ENCODE peak calls at places on chromosomes 5 and 9, in seven cellular contexts. G is heart left ventricle, M is uterus, H is endodermal cell, A is neural progenitor cell, W is astrocyte of the cerebellum, B is epithelial cell of esophagus. C is an unnamed sample.
A peak's percentile ranks its signal among the peaks of the same experiment; 100 is the strongest.

GRCh38 chr5:109347252-109347888 is 62.4 kb downstream of the PJA2 start:
- DNase-seq in M (no peak), B (no peak), W (no peak), A (no peak), H (no peak), G (no peak), C (no peak)

GRCh38 chr9:119284118-119284517 is 85.1 kb downstream of the BRINP1 start:
- DNase-seq in H (peak; percentile 82), M (no peak), A (peak; percentile 66), W (peak; percentile 16), G (no peak), B (no peak), C (peak; percentile 2)

GRCh38 chr5:181207214-181207959 is 2.4 kb upstream of the TRIM7 start:
- DNase-seq in G (peak; percentile 88), H (peak; percentile 94), M (peak; percentile 88), A (peak; percentile 73), B (peak; percentile 89), W (peak; percentile 76), C (peak; percentile 90)

GRCh38 chr5:150065346-150065745 is 21.0 kb downstream of the CSF1R start:
- DNase-seq in B (no peak), G (peak; percentile 78), A (no peak), M (no peak), H (peak; percentile 61), W (peak; percentile 18), C (no peak)

GRCh38 chr5:2750026-2750757 is 1.3 kb downstream of the IRX2 start:
- DNase-seq in W (no peak), A (peak; percentile 78), H (peak; percentile 64), M (no peak), G (no peak), B (peak; percentile 39), C (no peak)

GRCh38 chr9:83154821-83155220 is 91.9 kb upstream of the RASEF start:
- DNase-seq in A (no peak), G (no peak), M (no peak), W (peak; percentile 61), B (peak; percentile 86), H (no peak), C (peak; percentile 36)

GRCh38 chr5:62315376-62316049 is 9.5 kb downstream of the KIF2A start:
- DNase-seq in B (peak; percentile 19), A (no peak), G (no peak), W (no peak), M (no peak), H (no peak), C (no peak)

GRCh38 chr9:79974806-79975422 is 403.1 kb downstream of the TLE4 start:
- DNase-seq in G (no peak), B (no peak), W (no peak), A (peak; percentile 59), M (no peak), H (peak; percentile 67), C (no peak)

GRCh38 chr5:61229416-61229815 is 67.1 kb upstream of the SMIM15 start:
- DNase-seq in W (no peak), H (peak; percentile 53), M (no peak), G (no peak), B (no peak), A (no peak), C (peak; percentile 5)

GRCh38 chr9:17653947-17654346 is 75.1 kb downstream of the SH3GL2 start:
- DNase-seq in M (no peak), G (no peak), A (no peak), B (no peak), W (no peak), H (no peak), C (no peak)

DNA sequence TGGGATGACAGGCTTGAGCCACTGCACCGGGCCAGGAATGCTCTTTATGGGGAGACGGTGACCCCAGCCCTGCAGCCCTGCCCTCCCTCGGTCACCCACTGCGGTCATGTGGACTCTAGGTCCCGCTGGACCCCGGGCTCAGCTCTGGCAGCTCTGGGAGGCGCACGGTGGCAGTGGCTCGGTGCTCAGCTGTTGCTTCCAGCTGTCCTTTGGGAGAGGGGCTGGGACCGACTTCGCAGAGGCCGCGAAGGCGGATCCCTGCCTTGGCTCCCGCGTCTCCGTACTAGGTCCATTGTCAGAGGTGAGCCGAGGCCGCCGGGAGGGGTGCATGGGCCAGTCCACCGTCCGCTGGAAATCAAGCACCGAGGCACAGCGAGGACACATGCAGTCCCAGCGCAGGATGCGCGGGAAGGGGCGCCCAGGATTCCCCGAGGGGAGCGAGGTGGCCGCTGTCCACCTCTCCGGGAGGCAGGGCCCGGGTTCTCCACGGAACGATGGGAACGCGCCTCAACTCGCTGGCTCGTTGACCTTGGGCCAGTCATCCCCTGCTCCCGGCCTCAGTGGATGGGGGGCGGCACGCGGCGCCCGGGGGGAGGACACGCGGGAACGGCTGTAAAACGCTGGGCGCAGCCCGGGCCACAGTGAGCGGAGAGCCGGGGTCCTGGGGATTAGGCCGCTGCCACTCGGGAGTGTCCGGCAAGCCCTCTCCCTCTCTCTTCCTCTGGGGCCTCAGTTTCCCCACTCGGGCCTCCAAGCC is 734 bp downstream of the GBGT1 start:
- DNase-seq in W (no peak), M (no peak), G (peak; percentile 70), B (no peak), H (peak; percentile 70), A (peak; percentile 28), C (no peak)
- H3K4me3 ChIP-seq in W (peak overlapping the region; percentile 44), M (peak overlapping the region; percentile 61), G (peak overlapping the region; percentile 82), B (peak overlapping the region; percentile 39), H (peak overlapping the region; percentile 76), A (peak overlapping the region; percentile 67), C (peak overlapping the region; percentile 39)

GRCh38 chr9:136626740-136627642 is 35.7 kb upstream of the EGFL7 start:
- DNase-seq in A (peak; percentile 54), W (no peak), B (peak; percentile 86), M (no peak), G (peak; percentile 44), H (peak; percentile 84), C (no peak)
- TF ChIP-seq CTCF in A (no peak), W (peak; percentile 11), B (peak; percentile 75), M (no peak), G (no peak), H (peak; percentile 58), C (no peak)

DNA sequence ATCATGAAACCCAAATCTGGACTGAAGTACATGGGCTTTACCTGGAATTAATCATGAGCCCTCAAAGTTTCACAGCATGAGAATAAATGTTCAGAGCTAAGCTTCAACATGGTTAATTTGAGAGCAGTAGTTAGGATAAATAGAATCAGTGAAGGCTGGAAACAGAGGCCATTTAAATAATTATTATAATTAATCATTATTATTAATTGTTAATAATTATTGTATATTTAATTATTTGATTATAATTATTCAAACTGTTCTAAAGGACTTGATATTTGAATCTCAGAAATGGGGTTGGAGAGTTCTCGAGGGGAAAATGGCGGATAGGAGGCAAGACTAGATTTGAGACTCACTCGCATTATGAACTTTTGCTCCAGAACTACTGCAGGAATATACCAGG is 119.6 kb upstream of the ITGA1 start:
- DNase-seq in B (no peak), W (no peak), G (no peak), A (no peak), M (no peak), H (no peak), C (no peak)
- H3K4me3 ChIP-seq in B (no peak overlapping the region), W (no peak overlapping the region), G (no peak overlapping the region), A (no peak overlapping the region), M (no peak overlapping the region), H (no peak overlapping the region), C (no peak overlapping the region)

GRCh38 chr5:17302590-17302989 is 85.2 kb downstream of the BASP1 start:
- DNase-seq in G (no peak), B (no peak), A (no peak), W (no peak), M (peak; percentile 18), H (no peak), C (no peak)

GRCh38 chr5:17305024-17305423 is 87.6 kb downstream of the BASP1 start:
- DNase-seq in A (no peak), H (no peak), G (no peak), M (no peak), W (no peak), B (no peak), C (no peak)

GRCh38 chr5:17305964-17306725 is 88.7 kb downstream of the BASP1 start:
- DNase-seq in A (no peak), G (no peak), M (peak; percentile 20), B (peak; percentile 93), W (peak; percentile 20), H (peak; percentile 64), C (no peak)

GRCh38 chr5:17302138-17302537 is 84.7 kb downstream of the BASP1 start:
- DNase-seq in A (no peak), M (no peak), H (no peak), W (no peak), B (peak; percentile 80), G (no peak), C (no peak)

GRCh38 chr5:17304282-17304681 is 86.9 kb downstream of the BASP1 start:
- DNase-seq in A (no peak), W (no peak), M (no peak), H (no peak), B (no peak), G (no peak), C (no peak)
- TF ChIP-seq CTCF in A (no peak), W (no peak), M (no peak), H (no peak), B (no peak), G (no peak), C (no peak)

DNA sequence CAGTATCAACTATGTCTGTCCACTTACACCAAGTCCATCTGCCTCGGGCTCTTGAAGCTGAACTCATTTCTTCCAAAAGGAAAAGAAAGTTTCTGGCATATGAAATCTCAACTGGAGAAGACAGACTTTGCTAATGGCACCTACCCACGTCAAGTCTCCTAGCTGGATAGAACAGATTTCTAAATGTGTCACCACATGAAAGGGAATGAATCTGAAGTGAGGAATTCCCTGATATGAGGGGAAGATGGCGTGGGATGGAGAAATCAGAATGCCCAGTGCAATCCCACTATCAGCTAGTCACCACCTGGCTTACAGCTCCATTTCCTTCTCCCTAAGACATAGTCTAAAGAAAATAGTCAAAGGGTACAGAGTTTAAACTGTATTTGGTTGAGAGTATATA is 144.7 kb downstream of the PAPPA start:
- DNase-seq in M (no peak), G (no peak), B (no peak), W (no peak), A (no peak), H (no peak), C (no peak)
- H3K4me3 ChIP-seq in M (no peak overlapping the region), G (no peak overlapping the region), B (no peak overlapping the region), W (no peak overlapping the region), A (no peak overlapping the region), H (no peak overlapping the region), C (no peak overlapping the region)

GRCh38 chr5:72557576-72558336 is 50.5 kb upstream of the ZNF366 start:
- DNase-seq in W (no peak), A (no peak), B (no peak), G (no peak), M (no peak), H (no peak), C (no peak)

GRCh38 chr5:72562717-72563116 is 55.5 kb upstream of the ZNF366 start:
- DNase-seq in A (no peak), G (no peak), H (no peak), B (no peak), W (no peak), M (no peak), C (no peak)

GRCh38 chr5:72558383-72558782 is 51.2 kb upstream of the ZNF366 start:
- DNase-seq in W (no peak), A (no peak), G (no peak), M (no peak), H (peak; percentile 49), B (peak; percentile 34), C (no peak)

GRCh38 chr5:72561407-72561972 is 54.3 kb upstream of the ZNF366 start:
- DNase-seq in B (peak; percentile 58), A (no peak), M (no peak), W (no peak), G (no peak), H (no peak), C (no peak)

GRCh38 chr5:72559866-72560766 is 52.9 kb upstream of the ZNF366 start:
- DNase-seq in M (no peak), A (no peak), B (peak; percentile 16), W (no peak), G (no peak), H (peak; percentile 58), C (no peak)
- TF ChIP-seq CTCF in M (no peak), A (no peak), B (no peak), W (no peak), G (no peak), H (no peak), C (no peak)

C was measured in GM12865.